ENCODE peak calls at places on chromosomes 6 and 20, in six cellular contexts. Y is A549, S is GM12878, T is H1, X is K562, D is HepG2. U is an unnamed sample.

GRCh38 chr6:36025932-36026327 is 1.5 kb upstream of the SLC26A8 start:
- DNase-seq in T (no peak), S (no peak), D (peak; percentile 57), X (no peak), Y (no peak), U (no peak)

GRCh38 chr6:4059115-4059777 is 19.7 kb downstream of the FAM217A start:
- DNase-seq in D (peak; percentile 76), Y (peak; percentile 59), X (peak; percentile 72), S (no peak), T (no peak), U (no peak)

GRCh38 chr20:14334306-14334930 is 3.0 kb downstream of the FLRT3 start:
- DNase-seq in Y (peak; percentile 37), S (no peak), D (peak; percentile 48), X (no peak), T (no peak), U (peak; percentile 37)

GRCh38 chr6:125831660-125832059 is 40.9 kb downstream of the NCOA7 start:
- DNase-seq in D (no peak), Y (no peak), S (no peak), T (no peak), X (no peak), U (no peak)

GRCh38 chr20:44174996-44175766 is 11.8 kb downstream of the JPH2 start:
- DNase-seq in S (no peak), Y (no peak), X (no peak), D (no peak), T (no peak), U (no peak)

GRCh38 chr20:51497542-51498467 is 44.7 kb downstream of the NFATC2 start:
- DNase-seq in Y (no peak), X (no peak), D (no peak), S (peak; percentile 26), T (no peak), U (no peak)

GRCh38 chr6:144928847-144929246 is 643.7 kb downstream of the UTRN start:
- DNase-seq in Y (no peak), D (no peak), S (no peak), X (no peak), T (no peak), U (no peak)

GRCh38 chr20:47357296-47358051 is 975 bp upstream of the ZMYND8 start:
- DNase-seq in Y (peak; percentile 38), D (peak; percentile 100), X (peak; percentile 70), T (peak; percentile 84), S (no peak), U (peak; percentile 42)

GRCh38 chr20:24672181-24672880 is 202.9 kb downstream of the SYNDIG1 start:
- DNase-seq in T (no peak), D (no peak), Y (peak; percentile 21), S (no peak), X (no peak), U (no peak)

GRCh38 chr20:24669701-24670100 is 200.3 kb downstream of the SYNDIG1 start:
- DNase-seq in X (no peak), D (no peak), S (no peak), Y (no peak), T (no peak), U (no peak)

GRCh38 chr20:24670341-24670821 is 201.0 kb downstream of the SYNDIG1 start:
- DNase-seq in S (no peak), T (no peak), Y (no peak), X (no peak), D (no peak), U (no peak)

GRCh38 chr20:24672886-24673677 is 203.7 kb downstream of the SYNDIG1 start:
- DNase-seq in S (no peak), X (no peak), T (no peak), Y (peak; percentile 38), D (no peak), U (no peak)

GRCh38 chr20:24670981-24671380 is 201.6 kb downstream of the SYNDIG1 start:
- DNase-seq in S (no peak), X (no peak), T (no peak), Y (no peak), D (no peak), U (no peak)
- TF ChIP-seq CHD2 in S (no peak), X (no peak), T (no peak), Y (no peak), D (no peak), U (no peak)

GRCh38 chr6:170584954-170585498 is 589 bp upstream of the PDCD2 start:
- DNase-seq in D (no peak), Y (no peak), T (peak; percentile 54), S (no peak), X (no peak), U (no peak)

GRCh38 chr6:170578909-170579308 is 5.5 kb downstream of the PDCD2 start:
- DNase-seq in D (no peak), T (no peak), S (no peak), X (no peak), Y (no peak), U (no peak)

GRCh38 chr6:170584181-170584953 is at the start of gene PDCD2:
- DNase-seq in D (peak; percentile 91), X (peak; percentile 96), Y (peak; percentile 82), S (peak; percentile 54), T (peak; percentile 89), U (peak; percentile 96)

DNA sequence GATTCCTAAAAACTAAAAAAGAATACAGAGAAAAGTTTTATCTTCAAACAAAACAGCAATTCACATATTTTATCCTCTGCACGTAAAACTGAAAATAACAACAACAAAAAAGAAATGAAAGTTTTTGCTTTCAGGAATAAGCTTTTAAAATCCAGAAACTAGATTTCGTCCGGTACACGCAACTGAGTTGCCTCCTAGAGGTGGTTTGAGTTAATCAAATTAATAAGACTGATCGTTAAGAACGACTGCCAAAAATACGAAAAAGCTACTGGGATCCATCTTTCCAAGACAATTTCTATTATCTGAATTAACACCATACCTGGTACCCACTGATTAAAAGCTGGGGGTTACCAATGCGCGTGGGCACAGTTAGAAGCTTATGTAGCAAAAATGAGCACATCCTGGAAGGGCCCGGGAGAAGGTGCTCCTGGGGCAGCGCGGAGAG is 679 bp downstream of the PDCD2 start:
- DNase-seq in D (no peak), S (no peak), T (no peak), X (no peak), Y (peak; percentile 7), U (no peak)
- TF ChIP-seq CHD2 in D (no peak), S (no peak), T (no peak), X (no peak), Y (no peak), U (no peak)

DNA sequence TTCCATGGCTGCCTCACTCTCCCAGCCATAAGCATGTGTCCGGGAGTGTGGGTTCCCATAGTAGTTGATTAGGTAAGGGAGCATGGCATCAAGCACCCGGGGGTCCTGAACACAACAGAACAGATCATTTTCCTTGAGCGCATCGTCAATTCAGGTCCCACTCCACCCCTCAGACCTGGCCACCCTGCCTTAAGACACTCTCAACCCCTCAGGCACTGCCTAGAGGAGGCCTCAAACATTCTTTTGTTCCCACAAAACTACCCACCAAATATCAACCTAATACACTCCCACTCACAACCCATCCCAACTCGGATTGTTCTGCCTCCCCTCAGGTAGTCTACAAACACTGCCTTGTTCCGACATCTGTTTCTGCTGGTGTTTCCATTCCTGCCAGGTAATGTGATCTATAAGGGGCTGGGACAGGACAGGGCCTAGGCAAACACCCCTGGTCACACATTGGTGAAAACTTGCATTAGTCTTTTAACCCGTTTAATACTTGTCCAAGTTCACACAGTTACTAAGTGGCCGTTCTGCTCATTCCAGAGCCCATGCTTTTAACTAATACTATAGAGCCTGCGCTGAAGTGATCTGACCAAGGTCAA is 1.4 kb downstream of the NFS1 start:
- DNase-seq in T (no peak), Y (no peak), D (peak; percentile 58), X (no peak), S (no peak), U (no peak)
- TF ChIP-seq CHD2 in T (no peak), Y (no peak), D (no peak), X (no peak), S (no peak), U (no peak)

GRCh38 chr6:29564875-29565274 is 5.3 kb upstream of the UBD start:
- DNase-seq in D (no peak), S (no peak), Y (no peak), T (no peak), X (no peak), U (no peak)
- TF ChIP-seq CHD2 in D (no peak), S (no peak), Y (no peak), T (no peak), X (no peak), U (no peak)

GRCh38 chr20:63333241-63333836 is 27.8 kb downstream of the CHRNA4 start:
- DNase-seq in T (no peak), S (no peak), X (no peak), D (no peak), Y (no peak), U (no peak)
- TF ChIP-seq CHD2 in T (no peak), S (no peak), X (no peak), D (no peak), Y (no peak), U (no peak)

GRCh38 chr6:160462551-160463109 is 114.5 kb downstream of the SLC22A3 start:
- DNase-seq in D (no peak), X (no peak), Y (no peak), T (no peak), S (peak; percentile 69), U (no peak)
- TF ChIP-seq CHD2 in D (no peak), X (no peak), Y (no peak), T (no peak), S (no peak), U (no peak)

U was measured in SK-N-SH.